ENCODE peak calls at places on chromosomes 11 and 22, in seven cellular contexts. Y, K, I, U, Z, X and E are unnamed samples.

GRCh38 chr22:41446639-41447434 is at the start of gene TOB2:
- DNase-seq in Z (peak; percentile 93), U (peak; percentile 95), I (peak; percentile 89), K (peak; percentile 79), X (peak; percentile 92), Y (peak; percentile 97), E (peak; percentile 97)

GRCh38 chr22:17733484-17733883 is 40.8 kb downstream of the BID start:
- DNase-seq in Z (no peak), U (peak; percentile 35), X (peak; percentile 58), K (no peak), Y (peak; percentile 53), I (peak; percentile 65), E (no peak)

GRCh38 chr11:65894034-65894591 is 3.6 kb downstream of the CCDC85B start:
- DNase-seq in K (no peak), X (no peak), I (peak; percentile 61), U (no peak), Y (no peak), Z (no peak), E (no peak)

GRCh38 chr11:75589933-75590332 is 27.9 kb downstream of the SERPINH1 start:
- DNase-seq in Z (no peak), I (no peak), X (no peak), U (no peak), K (no peak), Y (no peak), E (no peak)

GRCh38 chr11:3197044-3197715 is 21.4 kb downstream of the MRGPRG start:
- DNase-seq in X (no peak), U (no peak), Z (no peak), Y (no peak), I (no peak), K (no peak), E (no peak)

GRCh38 chr11:11313426-11313825 is 39.6 kb downstream of the CSNK2A3 start:
- DNase-seq in K (no peak), Z (no peak), Y (peak; percentile 24), U (peak; percentile 57), I (peak; percentile 83), X (peak; percentile 15), E (no peak)

GRCh38 chr11:102680945-102681344 is 24.6 kb downstream of the MMP27 start:
- DNase-seq in U (peak; percentile 66), Y (no peak), Z (no peak), X (peak; percentile 55), I (no peak), K (no peak), E (no peak)

GRCh38 chr11:11533751-11534150 is 88.1 kb downstream of the GALNT18 start:
- DNase-seq in K (no peak), Y (no peak), Z (peak; percentile 50), X (no peak), I (no peak), U (no peak), E (no peak)

GRCh38 chr22:38080847-38081635 is 2.9 kb downstream of the SLC16A8 start:
- DNase-seq in K (no peak), I (no peak), U (peak; percentile 38), Z (peak; percentile 54), Y (no peak), X (peak; percentile 52), E (no peak)

GRCh38 chr11:10797561-10797960 is 11.2 kb downstream of the EIF4G2 start:
- DNase-seq in Z (no peak), X (no peak), Y (no peak), U (peak; percentile 28), K (no peak), I (no peak), E (no peak)

GRCh38 chr11:36469063-36469462 is 41.0 kb downstream of the TRAF6 start:
- DNase-seq in X (peak; percentile 27), Y (no peak), K (no peak), U (peak; percentile 56), Z (no peak), I (peak; percentile 17), E (peak; percentile 94)

GRCh38 chr11:95341246-95341645 is 110.2 kb upstream of the SESN3 start:
- DNase-seq in I (peak; percentile 20), X (no peak), Y (peak; percentile 87), U (no peak), K (no peak), Z (no peak), E (no peak)